ENCODE peak calls at places on chromosome 3, in five cellular contexts. Q, O, U, X and R are unnamed samples.

GRCh38 chr3:70042683-70043082 is 43.1 kb downstream of the SAMMSON start:
- DNase-seq in U (no peak), O (no peak), X (no peak), Q (no peak), R (no peak)

GRCh38 chr3:52195297-52195597 is 2.7 kb upstream of the ALAS1 start:
- DNase-seq in O (no peak), X (no peak), Q (no peak), U (no peak), R (no peak)

GRCh38 chr3:128455786-128456748 is 10.6 kb downstream of the DNAJB8 start:
- DNase-seq in Q (no peak), U (no peak), X (no peak), O (no peak), R (no peak)

GRCh38 chr3:38047896-38048295 is 8.9 kb downstream of the DLEC1 start:
- DNase-seq in O (no peak), Q (no peak), X (no peak), U (no peak), R (no peak)

GRCh38 chr3:11832964-11833621 is 13.6 kb downstream of the TAMM41 start:
- DNase-seq in Q (no peak), X (no peak), O (no peak), U (no peak), R (no peak)

GRCh38 chr3:37456270-37456708 is 281.9 kb upstream of the LRRFIP2 start:
- DNase-seq in Q (no peak), X (no peak), O (no peak), U (no peak), R (no peak)

GRCh38 chr3:125194849-125195601 is 17.5 kb downstream of the SLC12A8 start:
- DNase-seq in U (peak), X (no peak), O (no peak), Q (peak), R (no peak)

GRCh38 chr3:7779331-7779730 is 722.3 kb upstream of the LMCD1 start:
- DNase-seq in O (no peak), U (peak), X (no peak), Q (no peak), R (no peak)

GRCh38 chr3:110180733-110181132 is 843.4 kb upstream of the DPPA4 start:
- DNase-seq in Q (peak), U (no peak), X (no peak), O (no peak), R (no peak)